ENCODE peak calls at places on chromosomes 4 and X, in five cellular contexts. J is osteoblast, B is lower lobe of right lung, A is cardiac muscle cell, Z is ovary. E is an unnamed sample. For H3K27me3 and H3K4me1, the result is how much of the 10 kb centered on the place peaks cover.

GRCh38 chrX:109967151-109967550 is 35.8 kb upstream of the TMEM164 start:
- DNase-seq in A (no peak), Z (no peak), J (no peak), B (no peak), E (no peak)

GRCh38 chr4:165873298-165874071 is 448 bp downstream of the TLL1 start:
- DNase-seq in Z (peak), B (peak), J (peak), A (peak), E (peak)

GRCh38 chr4:184322328-184323025 is 104.8 kb upstream of the ENPP6 start:
- DNase-seq in Z (no peak), J (no peak), A (no peak), B (no peak), E (no peak)

GRCh38 chr4:22122062-22122461 is 173.5 kb upstream of the KCNIP4 start:
- DNase-seq in A (no peak), B (no peak), J (no peak), Z (no peak), E (no peak)

GRCh38 chrX:56726609-56727008 is 2.4 kb upstream of the NBDY start:
- DNase-seq in A (peak), B (no peak), J (peak), Z (no peak), E (peak)

GRCh38 chr4:123350191-123350544 is 46.4 kb upstream of the SPRY1 start:
- DNase-seq in J (no peak), Z (no peak), A (peak), B (no peak), E (peak)

GRCh38 chr4:137065306-137065705 is 467.0 kb downstream of the PCDH18 start:
- DNase-seq in A (peak), Z (no peak), J (peak), B (no peak), E (peak)

GRCh38 chrX:17022205-17022604 is 75.7 kb downstream of the REPS2 start:
- DNase-seq in B (no peak), Z (no peak), A (peak), J (no peak), E (peak)

GRCh38 chr4:40264995-40265909 is 68.4 kb downstream of the RHOH start:
- DNase-seq in B (no peak), Z (no peak), A (no peak), J (no peak), E (peak)

GRCh38 chr4:147846318-147847135 is 114.6 kb downstream of the ARHGAP10 start:
- DNase-seq in Z (no peak), A (no peak), B (no peak), J (no peak), E (no peak)

GRCh38 chr4:40897557-40898203 is 147.9 kb downstream of the NSUN7 start:
- DNase-seq in J (peak), B (peak), Z (peak), A (peak), E (peak)

GRCh38 chr4:110615366-110616161 is 7.3 kb downstream of the PITX2 start:
- DNase-seq in J (peak), A (no peak), B (no peak), Z (no peak), E (no peak)

GRCh38 chr4:101458473-101458872 is 111.1 kb upstream of the PPP3CA start:
- DNase-seq in Z (no peak), B (no peak), A (no peak), J (no peak), E (no peak)

GRCh38 chr4:175884048-175884447 is 72.0 kb upstream of the GPM6A start:
- DNase-seq in A (no peak), B (no peak), Z (no peak), J (no peak), E (no peak)

GRCh38 chr4:177185151-177185550 is 124.5 kb upstream of the NEIL3 start:
- DNase-seq in Z (no peak), B (no peak), J (no peak), A (peak), E (no peak)

GRCh38 chr4:128830906-128831525 is 21.5 kb downstream of the JADE1 start:
- DNase-seq in B (no peak), Z (no peak), A (peak), J (no peak), E (no peak)

GRCh38 chr4:132396636-132397035 is 752.5 kb upstream of the PCDH10 start:
- DNase-seq in J (no peak), B (no peak), A (peak), Z (no peak), E (peak)

GRCh38 chrX:23012636-23013035 is 12.9 kb downstream of the DDX53 start:
- DNase-seq in J (no peak), B (no peak), A (no peak), Z (no peak), E (no peak)

GRCh38 chr4:53598901-53599300 is 7.6 kb upstream of the LNX1 start:
- DNase-seq in Z (no peak), A (peak), J (no peak), B (no peak), E (no peak)

GRCh38 chr4:188821500-188821899 is 682.3 kb downstream of the TRIML1 start:
- DNase-seq in B (no peak), A (no peak), Z (no peak), J (peak), E (no peak)

GRCh38 chr4:6824772-6825402 is 42.4 kb downstream of the KIAA0232 start:
- DNase-seq in J (peak), Z (no peak), B (no peak), A (no peak), E (no peak)

GRCh38 chr4:74038161-74039064 is at the start of gene CXCL3:
- DNase-seq in Z (peak), J (peak), B (peak), A (peak), E (peak)

GRCh38 chr4:136893638-136894037 is 638.7 kb downstream of the PCDH18 start:
- DNase-seq in Z (no peak), J (no peak), B (no peak), A (peak), E (no peak)

GRCh38 chr4:39235021-39235420 is 52.7 kb downstream of the WDR19 start:
- DNase-seq in Z (no peak), A (no peak), B (no peak), J (no peak), E (no peak)

GRCh38 chr4:170391066-170391754 is 301.5 kb upstream of the AADAT start:
- DNase-seq in J (peak), Z (no peak), B (no peak), A (no peak), E (peak)

GRCh38 chr4:119536572-119537528 is 91.8 kb downstream of the PDE5A start:
- DNase-seq in A (peak), Z (no peak), J (no peak), B (no peak), E (peak)

GRCh38 chr4:56658410-56659003 is 22.6 kb downstream of the HOPX start:
- DNase-seq in Z (no peak), B (no peak), A (peak), J (no peak), E (peak)
- H3K27me3 ChIP-seq in Z (under half), B (under half), A (half or more), J (half or more), E (under half)

GRCh38 chr4:76753814-76754213 is 144.1 kb downstream of the SOWAHB start:
- DNase-seq in Z (no peak), J (peak), B (no peak), A (peak), E (peak)

GRCh38 chr4:76749361-76749760 is 148.6 kb downstream of the SOWAHB start:
- DNase-seq in B (no peak), J (no peak), A (no peak), Z (no peak), E (no peak)

GRCh38 chr4:76750716-76751115 is 147.2 kb downstream of the SOWAHB start:
- DNase-seq in A (no peak), Z (no peak), B (no peak), J (no peak), E (peak)

GRCh38 chr4:76752911-76753494 is 144.9 kb downstream of the SOWAHB start:
- DNase-seq in A (peak), B (no peak), Z (no peak), J (peak), E (peak)

DNA sequence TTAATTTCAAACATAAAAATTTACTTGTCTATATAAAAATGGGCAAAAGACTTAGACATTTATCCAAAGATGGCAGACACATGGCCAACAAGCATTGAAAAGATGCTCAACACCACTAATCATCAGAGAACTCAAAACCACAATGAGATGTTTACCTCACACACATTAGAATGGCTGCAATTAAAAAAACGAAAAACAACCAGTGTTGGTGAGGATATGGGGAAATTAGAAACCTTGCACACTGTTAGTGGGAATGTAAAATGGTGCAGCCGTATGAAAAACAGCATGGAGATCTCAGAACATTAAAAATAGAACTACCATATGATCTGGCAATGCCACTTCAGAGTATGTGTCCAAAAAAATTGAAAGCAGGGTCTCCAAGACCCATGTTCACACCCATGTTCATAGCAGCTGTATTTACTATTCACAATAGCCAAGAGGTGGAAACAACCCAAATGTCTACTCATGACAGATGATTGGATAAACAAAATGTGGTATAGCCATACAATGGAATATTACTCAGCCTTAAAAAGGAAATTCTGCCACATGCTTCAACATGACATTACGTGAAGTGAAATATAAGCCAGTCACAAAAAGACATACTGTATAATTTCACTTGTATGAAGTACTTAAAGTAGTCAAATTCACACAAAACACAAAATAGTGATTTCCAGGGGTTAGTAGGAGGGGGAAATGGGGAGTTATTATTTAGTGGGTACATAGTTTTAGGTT is 146.2 kb downstream of the SOWAHB start:
- DNase-seq in A (no peak), Z (no peak), B (no peak), J (no peak), E (no peak)
- H3K4me1 ChIP-seq in A (under half), Z (under half), B (under half), J (under half), E (under half)

GRCh38 chr4:168888715-168889215 is 121.3 kb downstream of the CBR4 start:
- DNase-seq in Z (no peak), J (no peak), A (no peak), B (no peak), E (no peak)
- H3K27ac ChIP-seq in Z (no peak), J (peak), A (peak), B (no peak), E (no peak)

DNA sequence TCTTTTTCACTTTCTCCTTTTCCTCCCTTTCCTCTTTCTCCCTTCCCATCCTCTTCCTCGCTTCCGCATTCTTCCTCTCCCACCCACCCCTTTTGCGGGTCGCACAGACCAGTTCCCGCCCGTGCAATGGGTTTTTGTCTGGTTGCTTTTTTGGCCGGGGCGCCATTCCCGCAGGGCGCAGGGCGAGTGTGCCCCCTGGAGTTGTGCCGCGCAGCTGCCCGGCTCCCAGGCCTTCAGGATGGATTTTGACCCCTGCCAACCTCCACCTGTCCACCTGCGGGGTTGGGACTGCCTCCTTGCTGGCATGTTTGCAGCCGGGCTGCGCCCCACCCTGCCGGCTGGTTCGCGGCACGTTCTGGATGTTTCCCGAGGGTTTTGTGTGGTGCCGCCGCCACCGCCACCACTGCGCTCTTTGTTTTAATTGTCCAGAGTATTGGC is 578 bp upstream of the SEL1L3 start:
- DNase-seq in J (peak), B (peak), A (peak), Z (peak), E (no peak)
- H3K27me3 ChIP-seq in J (under half), B (under half), A (under half), Z (under half), E (under half)

GRCh38 chr4:159768011-159768410 is 665.1 kb downstream of the RAPGEF2 start:
- DNase-seq in Z (no peak), J (no peak), A (peak), B (no peak), E (no peak)
- H3K4me1 ChIP-seq in Z (under half), J (under half), A (under half), B (under half), E (under half)

DNA sequence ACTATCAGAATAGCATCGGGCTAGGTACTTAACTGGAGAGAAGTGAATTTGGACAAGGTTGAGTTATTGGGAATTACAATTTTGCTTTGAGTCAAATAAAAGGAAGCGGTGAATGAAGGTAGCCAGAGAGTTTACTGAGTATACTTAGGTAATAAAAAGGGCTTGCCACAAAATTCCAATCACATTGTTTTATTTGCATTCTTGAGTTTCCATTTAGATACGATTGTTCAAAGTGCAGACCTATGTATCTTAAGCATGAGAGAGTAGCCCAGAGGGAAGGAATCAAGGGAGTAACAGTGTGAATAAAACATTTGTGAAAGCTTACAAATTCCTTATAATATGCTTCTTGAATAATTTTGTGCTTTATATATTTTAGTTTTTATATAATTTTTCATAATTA is 102.5 kb upstream of the NDST4 start:
- DNase-seq in A (no peak), B (no peak), J (no peak), Z (no peak), E (no peak)
- H3K27ac ChIP-seq in A (no peak), B (no peak), J (no peak), Z (no peak), E (no peak)

GRCh38 chr4:4858527-4858926 is 938 bp upstream of the MSX1 start:
- DNase-seq in Z (peak), A (no peak), B (no peak), J (no peak), E (no peak)

GRCh38 chr4:4859799-4860380 is 425 bp downstream of the MSX1 start:
- DNase-seq in Z (no peak), A (no peak), B (no peak), J (peak), E (no peak)

GRCh38 chr4:4860381-4860802 is 927 bp downstream of the MSX1 start:
- DNase-seq in Z (no peak), B (no peak), J (peak), A (peak), E (no peak)

GRCh38 chr4:4857809-4858508 is 1.5 kb upstream of the MSX1 start:
- DNase-seq in Z (peak), J (no peak), B (no peak), A (no peak), E (no peak)

DNA sequence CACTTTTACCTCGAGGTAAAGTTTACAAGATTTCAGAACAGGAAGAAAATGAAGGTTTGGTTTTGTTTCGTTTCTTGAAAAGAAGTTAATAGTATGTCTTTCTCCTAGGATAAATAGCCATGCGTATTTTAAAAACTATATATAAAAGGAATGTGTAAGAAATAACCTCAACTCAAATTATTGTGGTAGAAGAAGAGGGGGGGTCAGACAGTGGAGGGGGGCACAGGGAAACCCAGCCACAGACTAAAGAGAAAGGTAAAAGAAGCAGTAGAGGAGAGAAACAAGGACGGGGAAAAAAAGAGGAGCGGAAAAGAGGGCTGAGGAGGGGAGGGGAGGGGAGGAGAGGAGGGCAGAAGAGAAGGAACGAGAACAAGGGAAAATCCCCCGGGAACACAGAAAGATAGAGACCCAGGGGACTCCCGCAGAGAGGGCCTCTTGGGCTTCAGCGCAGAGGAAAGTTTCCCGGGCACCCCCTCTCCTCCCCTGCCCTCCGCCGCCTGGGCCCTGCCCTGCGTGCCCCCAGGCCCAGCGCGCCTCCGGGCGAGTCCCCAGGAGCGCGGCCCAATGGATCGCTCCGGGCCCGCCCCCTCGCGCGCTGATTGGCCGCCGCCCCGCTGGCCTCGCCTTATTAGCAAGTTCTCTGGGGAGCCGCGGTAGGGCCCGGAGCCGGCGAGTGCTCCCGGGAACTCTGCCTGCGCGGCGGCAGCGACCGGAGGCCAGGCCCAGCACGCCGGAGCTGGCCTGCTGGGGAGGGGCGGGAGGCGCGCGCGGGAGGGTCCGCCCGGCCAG is at the start of gene MSX1:
- DNase-seq in A (peak), Z (peak), J (peak), B (peak), E (peak)
- H3K27me3 ChIP-seq in A (half or more), Z (under half), J (under half), B (half or more), E (under half)

GRCh38 chr4:2786794-2787229 is 6.1 kb upstream of the SH3BP2 start:
- DNase-seq in B (no peak), J (peak), A (no peak), Z (no peak), E (no peak)
- H3K4me1 ChIP-seq in B (under half), J (under half), A (under half), Z (under half), E (under half)

DNA sequence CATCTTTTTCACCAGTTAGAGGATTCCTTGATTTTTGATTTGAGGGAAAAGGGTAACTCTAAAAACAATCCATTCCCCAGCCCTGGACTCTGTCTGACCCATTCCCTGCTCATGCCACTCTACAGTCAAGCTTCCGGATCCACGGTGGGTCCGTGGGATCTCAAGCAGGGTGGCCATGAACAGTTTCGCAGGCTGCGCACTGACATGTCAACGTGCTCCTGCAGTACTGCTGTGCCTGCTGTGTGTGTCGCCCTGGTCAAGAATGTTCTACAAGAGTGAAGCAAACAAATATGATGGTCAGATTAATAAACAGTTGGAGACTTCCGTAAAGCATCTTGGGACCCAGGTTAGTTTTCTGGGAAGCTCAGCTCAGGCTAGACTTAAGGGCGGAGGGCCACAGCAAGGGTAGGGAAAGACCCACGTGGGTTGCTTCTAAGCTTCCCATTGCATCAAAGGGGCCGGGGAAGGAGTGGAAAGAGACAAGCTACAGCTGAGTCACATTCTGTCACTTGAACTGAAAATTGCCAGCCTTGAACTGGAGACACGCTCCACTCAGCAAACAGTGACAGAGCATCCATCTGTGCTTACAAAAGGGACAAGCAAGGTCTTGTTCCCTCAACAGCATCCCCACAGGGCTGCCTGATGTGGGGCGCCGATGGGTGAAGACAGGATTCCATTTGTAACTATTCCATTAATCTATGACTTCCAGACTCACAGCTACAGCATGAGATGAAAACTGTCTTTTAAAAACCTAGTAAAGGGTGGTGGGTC is 81.8 kb downstream of the MTMR1 start:
- DNase-seq in A (no peak), B (no peak), Z (no peak), J (peak), E (no peak)
- H3K27ac ChIP-seq in A (no peak), B (no peak), Z (no peak), J (no peak), E (no peak)

E was measured in fibroblast of lung.